ENCODE peak calls at places on chromosomes 4 and X, in seven cellular contexts. U is IMR-90; N is endothelial cell; Q is left ventricle myocardium inferior; W is upper lobe of right lung; O is CD8-positive, alpha-beta T cell; A is neural progenitor cell. S is an unnamed sample.

GRCh38 chr4:144574509-144574908 is 71.4 kb upstream of the HHIP start:
- DNase-seq in N (no peak), O (no peak), U (no peak), W (no peak), A (no peak), Q (no peak), S (no peak)

GRCh38 chr4:11625206-11625605 is 196.5 kb upstream of the HS3ST1 start:
- DNase-seq in O (no peak), W (no peak), Q (peak), U (no peak), A (no peak), N (no peak), S (no peak)

GRCh38 chrX:136711147-136711546 is 63.2 kb downstream of the CD40LG start:
- DNase-seq in W (no peak), O (no peak), A (peak), Q (peak), U (peak), N (peak), S (no peak)

GRCh38 chrX:91108761-91109160 is 325.9 kb upstream of the PABPC5 start:
- DNase-seq in N (no peak), Q (no peak), W (no peak), U (no peak), A (peak), O (no peak), S (no peak)

GRCh38 chr4:80393246-80393969 is 57.9 kb downstream of the CFAP299 start:
- DNase-seq in A (no peak), Q (no peak), W (no peak), N (no peak), U (peak), O (no peak), S (peak)

GRCh38 chr4:140081582-140082398 is 72.2 kb downstream of the MAML3 start:
- DNase-seq in A (no peak), N (no peak), W (no peak), O (no peak), Q (no peak), U (no peak), S (no peak)

GRCh38 chrX:12970691-12971202 is 4.2 kb upstream of the TMSB4X start:
- DNase-seq in W (no peak), O (peak), N (no peak), Q (no peak), A (peak), U (peak), S (no peak)

GRCh38 chrX:585115-585808 is 45.3 kb upstream of the SHOX start:
- DNase-seq in N (no peak), Q (no peak), O (no peak), U (no peak), W (no peak), A (no peak), S (no peak)

GRCh38 chr4:78691333-78691732 is 84.8 kb upstream of the BMP2K start:
- DNase-seq in U (no peak), O (no peak), N (no peak), A (no peak), Q (no peak), W (no peak), S (no peak)

GRCh38 chrX:20116087-20116574 is 576 bp downstream of the MAP7D2 start:
- DNase-seq in A (peak), U (no peak), Q (no peak), W (no peak), N (no peak), O (no peak), S (no peak)

GRCh38 chr4:114597410-114598115 is 1.0 kb upstream of the UGT8 start:
- DNase-seq in A (peak), U (no peak), Q (no peak), N (no peak), W (no peak), O (no peak), S (no peak)

GRCh38 chr4:40462326-40462725 is 127.2 kb downstream of the CHRNA9 start:
- DNase-seq in A (no peak), W (no peak), N (no peak), U (no peak), O (no peak), Q (no peak), S (no peak)
- TF ChIP-seq CTCF in A (no peak), W (no peak), N (no peak), U (no peak), O (no peak), Q (no peak), S (no peak)

GRCh38 chr4:6884341-6884870 is 25.2 kb upstream of the TBC1D14 start:
- DNase-seq in W (no peak), U (peak), Q (no peak), N (peak), A (peak), O (no peak), S (no peak)

GRCh38 chr4:6886886-6887285 is 22.7 kb upstream of the TBC1D14 start:
- DNase-seq in A (no peak), W (no peak), N (no peak), O (no peak), U (no peak), Q (no peak), S (no peak)

GRCh38 chr4:6888506-6889071 is 21.0 kb upstream of the TBC1D14 start:
- DNase-seq in U (no peak), W (no peak), O (no peak), A (no peak), N (no peak), Q (no peak), S (no peak)

GRCh38 chr4:6887591-6888371 is 21.8 kb upstream of the TBC1D14 start:
- DNase-seq in W (peak), U (no peak), O (no peak), Q (peak), N (no peak), A (no peak), S (no peak)

GRCh38 chr4:6885953-6886557 is 23.6 kb upstream of the TBC1D14 start:
- DNase-seq in Q (peak), N (no peak), O (no peak), U (peak), W (peak), A (no peak), S (no peak)
- TF ChIP-seq CTCF in Q (peak), N (no peak), O (no peak), U (peak), W (peak), A (no peak), S (peak)

GRCh38 chr4:25531272-25531671 is 124.4 kb upstream of the SLC34A2 start:
- DNase-seq in N (no peak), A (no peak), O (no peak), U (no peak), W (no peak), Q (no peak), S (no peak)
- TF ChIP-seq CTCF in N (peak), A (peak), O (no peak), U (peak), W (peak), Q (no peak), S (no peak)

GRCh38 chr4:74045772-74046171 is 7.3 kb upstream of the CXCL3 start:
- DNase-seq in N (no peak), U (no peak), Q (no peak), A (no peak), W (no peak), O (no peak), S (no peak)

GRCh38 chr4:74044676-74045075 is 6.2 kb upstream of the CXCL3 start:
- DNase-seq in U (peak), N (no peak), W (no peak), Q (no peak), A (no peak), O (no peak), S (peak)

GRCh38 chr4:74045247-74045646 is 6.8 kb upstream of the CXCL3 start:
- DNase-seq in W (no peak), N (no peak), A (no peak), O (no peak), U (no peak), Q (no peak), S (no peak)

GRCh38 chr4:74041418-74041817 is 2.9 kb upstream of the CXCL3 start:
- DNase-seq in W (no peak), O (no peak), N (no peak), Q (no peak), U (no peak), A (no peak), S (no peak)

GRCh38 chr4:74042681-74043080 is 4.2 kb upstream of the CXCL3 start:
- DNase-seq in N (no peak), A (no peak), U (no peak), O (no peak), Q (no peak), W (no peak), S (no peak)
- TF ChIP-seq CTCF in N (no peak), A (no peak), U (no peak), O (no peak), Q (no peak), W (no peak), S (no peak)

DNA sequence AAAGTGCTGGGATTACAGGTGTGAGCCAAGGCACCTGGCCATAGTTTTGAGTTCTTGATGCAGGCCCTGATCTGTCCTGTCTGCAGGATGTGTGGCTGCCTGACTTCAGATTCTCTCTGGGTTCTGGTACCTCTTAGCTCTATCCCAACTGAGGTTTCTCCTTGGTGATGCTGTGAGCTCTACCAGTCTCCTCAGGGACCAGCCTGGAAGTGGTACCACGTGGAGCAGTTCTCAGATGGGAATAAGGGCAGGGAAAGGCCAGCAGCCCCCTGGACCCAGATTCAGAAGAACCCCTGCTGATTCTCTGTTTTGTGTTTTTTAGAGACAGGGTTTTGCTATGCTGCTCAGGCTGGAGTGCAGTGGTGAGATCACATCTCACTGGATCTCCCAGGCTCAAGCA is 85.0 kb upstream of the HELT start:
- DNase-seq in Q (no peak), W (no peak), A (no peak), U (no peak), O (no peak), N (no peak), S (no peak)
- TF ChIP-seq CTCF in Q (no peak), W (no peak), A (no peak), U (no peak), O (no peak), N (no peak), S (no peak)

GRCh38 chr4:118801895-118802575 is 33.9 kb downstream of the SEC24D start:
- DNase-seq in O (no peak), W (no peak), Q (no peak), N (no peak), U (no peak), A (no peak), S (no peak)

GRCh38 chr4:118797558-118798142 is 38.3 kb downstream of the SEC24D start:
- DNase-seq in A (no peak), U (peak), Q (no peak), O (no peak), N (no peak), W (no peak), S (no peak)

GRCh38 chr4:118799235-118799932 is 36.5 kb downstream of the SEC24D start:
- DNase-seq in A (no peak), U (no peak), W (no peak), N (no peak), O (no peak), Q (no peak), S (no peak)

GRCh38 chr4:118803253-118803652 is 32.7 kb downstream of the SEC24D start:
- DNase-seq in U (no peak), Q (no peak), A (no peak), W (no peak), N (no peak), O (no peak), S (no peak)

GRCh38 chr4:118798658-118799057 is 37.3 kb downstream of the SEC24D start:
- DNase-seq in N (no peak), W (no peak), U (no peak), A (no peak), O (no peak), Q (no peak), S (no peak)
- TF ChIP-seq CTCF in N (peak), W (no peak), U (no peak), A (peak), O (no peak), Q (no peak), S (no peak)

DNA sequence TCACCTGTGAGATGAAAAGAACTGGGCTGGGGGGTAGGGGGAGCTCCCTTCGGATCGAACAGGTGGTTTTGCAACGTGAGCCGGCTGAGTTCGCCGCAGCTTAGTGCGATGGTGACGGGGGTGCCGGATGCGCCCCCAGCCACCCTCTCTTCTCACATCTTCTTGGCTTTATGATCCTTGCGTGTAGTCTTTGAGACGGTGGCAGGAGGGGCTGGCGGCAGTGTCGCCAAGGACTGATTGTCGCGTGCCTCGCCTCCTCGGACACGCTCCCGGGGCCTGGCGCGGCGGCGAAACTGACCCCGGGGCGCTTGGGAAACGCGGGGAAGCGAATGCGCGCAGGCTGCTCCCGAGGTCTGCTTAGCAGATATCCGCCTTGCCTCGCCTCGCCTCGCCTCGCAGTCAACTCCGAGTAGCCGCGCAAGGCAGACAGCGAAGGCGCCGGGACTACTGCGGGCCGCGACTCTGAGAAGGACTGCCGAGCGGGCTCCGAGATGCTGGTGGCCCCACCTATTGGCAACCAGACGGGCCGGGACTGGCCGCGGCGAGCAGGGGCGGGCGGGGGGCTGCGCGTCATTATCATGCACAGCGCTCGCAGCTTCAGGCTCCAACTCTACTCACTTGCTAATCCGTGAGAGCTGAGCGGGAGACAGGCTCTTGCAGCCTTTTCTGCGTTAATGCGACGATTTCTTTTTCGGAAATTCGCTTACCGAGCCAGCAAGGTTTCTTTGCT is 1.5 kb downstream of the GRID2 start:
- DNase-seq in W (peak), U (peak), A (peak), Q (peak), N (peak), O (no peak), S (no peak)
- TF ChIP-seq CTCF in W (no peak), U (no peak), A (no peak), Q (no peak), N (no peak), O (no peak), S (no peak)

DNA sequence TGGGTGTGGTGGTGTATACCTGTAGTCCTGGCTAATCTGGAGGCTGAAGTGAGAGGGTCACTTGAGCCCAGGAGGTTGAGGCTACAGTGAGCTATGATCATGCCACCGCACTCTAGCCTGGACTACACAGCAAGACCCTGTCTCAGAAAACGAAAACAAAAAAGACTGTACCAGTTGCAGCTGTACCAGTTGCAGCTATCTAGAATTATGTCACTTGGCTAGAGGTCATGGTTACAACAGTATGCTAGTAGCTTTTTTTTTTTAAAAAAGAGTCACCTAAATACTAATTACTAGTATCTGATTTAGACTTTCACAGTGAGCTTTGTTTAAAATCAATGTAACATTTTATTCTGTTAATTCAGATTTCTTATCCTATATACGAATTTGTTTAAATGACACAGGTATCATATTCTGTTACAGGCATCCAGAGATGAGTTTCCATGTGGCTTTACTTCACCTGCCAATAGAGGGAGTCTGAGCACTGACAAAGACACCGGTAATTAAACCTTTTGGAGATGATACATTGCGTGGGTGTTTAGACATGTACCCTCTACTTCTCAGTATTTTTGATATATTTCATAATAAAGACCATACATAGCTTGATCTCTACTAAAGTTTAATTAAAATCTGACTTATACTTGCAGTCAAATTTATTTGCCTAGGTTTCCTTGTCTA is 100.2 kb upstream of the IL13RA1 start:
- DNase-seq in W (no peak), Q (no peak), N (no peak), U (no peak), A (no peak), O (no peak), S (peak)
- TF ChIP-seq CTCF in W (peak), Q (peak), N (no peak), U (peak), A (peak), O (no peak), S (peak)

DNA sequence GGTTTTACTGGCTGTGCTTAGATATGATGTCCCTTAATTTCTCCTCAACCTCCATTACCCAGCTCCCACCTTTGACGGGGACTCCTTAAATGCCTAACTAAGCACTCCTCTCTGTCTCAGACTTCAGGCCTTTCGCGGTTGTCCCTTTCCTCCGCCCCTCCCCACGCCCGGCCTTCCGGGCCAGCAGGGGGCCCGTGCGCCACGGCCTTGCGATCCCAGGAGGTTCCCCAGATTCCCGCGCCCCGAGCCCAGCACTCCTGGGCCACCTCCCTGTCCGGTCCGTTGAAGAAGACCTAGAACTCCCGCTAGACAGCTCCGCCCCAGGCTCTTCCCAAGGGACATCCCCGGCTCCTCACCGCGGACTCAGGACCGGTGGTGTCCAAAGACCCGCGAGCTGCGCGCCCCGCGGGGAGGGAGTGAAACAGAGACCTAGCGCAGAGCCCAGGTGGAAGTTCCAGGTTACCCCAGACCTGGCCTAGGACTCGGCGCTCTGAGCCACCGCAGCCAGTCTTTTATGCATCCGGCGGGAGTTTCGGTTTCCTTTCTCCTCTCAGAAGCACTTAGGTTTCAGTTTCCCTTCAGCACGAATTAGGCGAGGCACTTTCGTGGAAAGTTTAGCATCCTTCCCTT is at the start of gene DDX60:
- DNase-seq in O (peak), Q (peak), W (peak), N (peak), A (peak), U (peak), S (peak)
- TF ChIP-seq CTCF in O (no peak), Q (peak), W (peak), N (no peak), A (peak), U (peak), S (peak)